ENCODE peak calls at places on chromosomes 16 and 17, in four cellular contexts. Q, L, F and T are unnamed samples.

GRCh38 chr16:57503366-57503765 is 17.1 kb upstream of the DOK4 start:
- DNase-seq in Q (no peak), L (no peak), F (no peak), T (no peak)

GRCh38 chr17:75231071-75231470 is 25.6 kb downstream of the NUP85 start:
- DNase-seq in Q (no peak), L (no peak), F (no peak), T (no peak)

GRCh38 chr16:69017036-69017783 is 88.2 kb upstream of the HAS3 start:
- DNase-seq in Q (no peak), L (no peak), F (peak), T (peak)

GRCh38 chr16:2007081-2007836 is 2.4 kb downstream of the ZNF598 start:
- DNase-seq in Q (no peak), L (no peak), F (no peak), T (no peak)

GRCh38 chr16:87063543-87063942 is 253.6 kb downstream of the C16orf95 start:
- DNase-seq in Q (no peak), L (no peak), F (no peak), T (no peak)

GRCh38 chr17:2853111-2853721 is 57.0 kb downstream of the RAP1GAP2 start:
- DNase-seq in Q (no peak), L (no peak), F (peak), T (peak)

GRCh38 chr16:55557186-55557585 is 9.3 kb upstream of the CAPNS2 start:
- DNase-seq in Q (no peak), L (no peak), F (no peak), T (no peak)

GRCh38 chr16:64122177-64122576 is 999.7 kb downstream of the CDH11 start:
- DNase-seq in Q (no peak), L (no peak), F (no peak), T (no peak)

GRCh38 chr16:84080813-84081212 is 35.9 kb downstream of the MBTPS1 start:
- DNase-seq in Q (no peak), L (no peak), F (no peak), T (no peak)

GRCh38 chr16:15643453-15644305 is 725 bp upstream of the MARF1 start:
- DNase-seq in Q (no peak), L (peak), F (peak), T (peak)

GRCh38 chr17:76137026-76137350 is 4.1 kb downstream of the FOXJ1 start:
- DNase-seq in Q (no peak), L (no peak), F (no peak), T (no peak)

GRCh38 chr17:76266244-76266938 is 1.2 kb downstream of the UBALD2 start:
- DNase-seq in Q (no peak), L (no peak), F (peak), T (peak)

GRCh38 chr16:19882641-19883040 is 2.0 kb downstream of the GPRC5B start:
- DNase-seq in Q (no peak), L (no peak), F (no peak), T (no peak)